ENCODE peak calls at places on chromosomes 6 and 20, in four cellular contexts. O, R, B and U are unnamed samples.
A peak's percentile ranks its signal among the peaks of the same experiment; 100 is the strongest.

GRCh38 chr6:106450645-106451044 is 90.1 kb downstream of the CRYBG1 start:
- DNase-seq in B (no peak), R (no peak), O (no peak), U (no peak)

GRCh38 chr6:5677219-5678000 is 329.3 kb downstream of the NRN1 start:
- DNase-seq in R (no peak), O (no peak), B (no peak), U (no peak)

GRCh38 chr20:52224920-52225319 is 33.3 kb upstream of the ZFP64 start:
- DNase-seq in R (no peak), O (no peak), B (no peak), U (no peak)

GRCh38 chr6:110334425-110335158 is 23.6 kb downstream of the METTL24 start:
- DNase-seq in R (no peak), B (no peak), O (no peak), U (no peak)

GRCh38 chr20:57243480-57244220 is 22.8 kb downstream of the BMP7 start:
- DNase-seq in R (no peak), B (no peak), O (no peak), U (no peak)

GRCh38 chr6:35058041-35058675 is 83.0 kb downstream of the TCP11 start:
- DNase-seq in O (no peak), R (no peak), B (no peak), U (no peak)

GRCh38 chr6:159916752-159917151 is 26.0 kb downstream of the MAS1 start:
- DNase-seq in O (no peak), B (no peak), R (no peak), U (no peak)

GRCh38 chr6:33694401-33694931 is 17.0 kb downstream of the UQCC2 start:
- DNase-seq in O (no peak), R (no peak), B (no peak), U (no peak)

GRCh38 chr6:55255061-55255571 is 72.2 kb upstream of the GFRAL start:
- DNase-seq in O (no peak), R (no peak), B (no peak), U (no peak)

GRCh38 chr6:149233056-149233715 is 84.3 kb upstream of the TAB2 start:
- DNase-seq in B (no peak), O (no peak), R (no peak), U (peak; percentile 69)

GRCh38 chr6:163085861-163086562 is 328.5 kb upstream of the QKI start:
- DNase-seq in B (no peak), O (no peak), R (no peak), U (no peak)

GRCh38 chr6:127812985-127813681 is 87.7 kb downstream of the THEMIS start:
- DNase-seq in B (no peak), O (no peak), R (no peak), U (no peak)

GRCh38 chr20:57006411-57007170 is 259.9 kb downstream of the BMP7 start:
- DNase-seq in O (no peak), R (no peak), B (no peak), U (no peak)

GRCh38 chr20:35294293-35294685 is 2.1 kb upstream of the FAM83C start:
- DNase-seq in R (no peak), O (no peak), B (no peak), U (no peak)

GRCh38 chr6:28335040-28335563 is 846 bp downstream of the ZSCAN31 start:
- DNase-seq in O (no peak), R (no peak), B (no peak), U (no peak)

GRCh38 chr20:41587956-41588355 is 30.2 kb downstream of the CHD6 start:
- DNase-seq in B (no peak), R (no peak), O (no peak), U (no peak)

GRCh38 chr6:22444335-22444734 is 125.0 kb upstream of the HDGFL1 start:
- DNase-seq in O (no peak), B (no peak), R (no peak), U (no peak)

GRCh38 chr6:170028629-170029345 is 262.1 kb downstream of the DLL1 start:
- DNase-seq in R (peak; percentile 27), B (peak; percentile 14), O (peak; percentile 1), U (peak; percentile 36)

GRCh38 chr20:45833030-45833882 is at the start of gene SNX21:
- DNase-seq in B (peak; percentile 90), R (peak; percentile 77), O (peak; percentile 84), U (peak; percentile 94)

GRCh38 chr6:44651604-44652003 is 264.1 kb downstream of the CDC5L start:
- DNase-seq in O (no peak), R (no peak), B (no peak), U (peak; percentile 84)

GRCh38 chr20:53939554-53940355 is 130.6 kb downstream of the BCAS1 start:
- DNase-seq in R (peak; percentile 93), B (peak; percentile 93), O (peak; percentile 92), U (peak; percentile 98)

GRCh38 chr6:151021878-151022277 is 156.4 kb downstream of the MTHFD1L start:
- DNase-seq in B (no peak), O (no peak), R (no peak), U (no peak)

GRCh38 chr6:105431226-105431625 is 28.3 kb upstream of the PREP start:
- DNase-seq in O (peak; percentile 14), R (no peak), B (no peak), U (peak; percentile 48)

GRCh38 chr20:24667689-24668383 is 198.4 kb downstream of the SYNDIG1 start:
- DNase-seq in B (no peak), O (no peak), R (no peak), U (no peak)

GRCh38 chr6:32954983-32955802 is 2.3 kb upstream of the HLA-DMA start:
- DNase-seq in R (peak; percentile 38), B (no peak), O (peak; percentile 25), U (peak; percentile 89)

GRCh38 chr6:23073851-23074250 is 504.5 kb downstream of the HDGFL1 start:
- DNase-seq in B (no peak), O (no peak), R (no peak), U (no peak)

GRCh38 chr6:10421508-10422281 is 6.8 kb upstream of the TFAP2A start:
- DNase-seq in R (no peak), O (no peak), B (no peak), U (peak; percentile 64)

GRCh38 chr6:10419749-10420545 is 5.1 kb upstream of the TFAP2A start:
- DNase-seq in B (no peak), O (no peak), R (no peak), U (no peak)

GRCh38 chr6:10418862-10419748 is 4.2 kb upstream of the TFAP2A start:
- DNase-seq in O (no peak), R (no peak), B (no peak), U (peak; percentile 93)

GRCh38 chr6:10422282-10423034 is 7.6 kb upstream of the TFAP2A start:
- DNase-seq in O (no peak), R (no peak), B (no peak), U (no peak)

DNA sequence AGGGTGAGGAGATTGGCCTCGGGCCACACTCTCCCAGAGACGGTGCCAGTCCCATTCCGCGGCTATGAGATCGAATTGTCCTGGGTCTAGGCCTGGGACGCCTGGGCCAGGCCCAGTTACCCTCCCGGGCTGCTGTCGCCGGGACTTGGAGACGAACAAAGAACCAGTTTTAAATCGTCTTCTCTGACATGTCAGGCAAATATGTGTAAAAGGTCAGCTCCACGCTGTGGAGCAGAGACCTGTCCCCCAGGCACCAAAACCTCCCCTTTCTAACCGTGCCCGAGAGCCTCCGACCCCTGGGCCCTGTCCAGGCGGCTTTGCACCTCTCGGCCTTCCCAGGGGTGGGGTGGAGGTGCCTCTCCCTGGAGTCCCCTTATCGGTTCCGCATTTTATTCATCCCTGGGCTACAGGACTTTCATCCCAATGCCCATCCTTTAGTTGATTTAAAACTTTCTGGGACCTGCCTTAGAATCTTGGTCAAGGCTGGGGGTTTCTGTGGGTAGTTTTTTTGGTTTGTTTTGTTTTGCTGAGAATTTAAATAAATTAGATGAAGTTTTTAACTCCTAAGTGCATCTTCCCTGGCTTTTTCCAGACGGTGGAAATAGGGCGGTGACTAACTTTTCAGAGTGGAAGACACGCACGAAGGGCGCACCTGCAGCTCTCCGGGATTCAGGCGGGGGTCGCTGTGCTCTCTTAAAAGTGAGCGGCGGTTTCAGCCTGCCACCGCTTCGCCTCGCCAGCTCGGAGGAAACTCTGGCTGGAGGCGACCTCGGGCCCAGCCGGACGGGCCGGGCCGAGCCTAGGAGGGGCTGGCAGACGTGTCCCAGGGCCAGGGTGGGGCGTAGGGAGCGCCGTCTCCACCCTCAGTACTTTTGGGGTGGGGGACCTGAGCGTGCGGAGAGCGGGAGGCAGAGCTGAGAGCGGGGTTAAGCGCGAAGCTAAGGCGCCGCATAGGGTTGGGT is 6.0 kb upstream of the TFAP2A start:
- DNase-seq in R (no peak), B (no peak), O (no peak), U (peak; percentile 87)
- TF ChIP-seq CTCF in R (no peak), B (no peak), O (no peak), U (peak; percentile 85)

GRCh38 chr20:59547596-59547995 is 56.7 kb upstream of the PHACTR3 start:
- DNase-seq in R (no peak), O (no peak), B (no peak), U (no peak)
- H3K27me3 ChIP-seq in R (no peaks in the 10 kb centered on the region), O (peaks cover 21% of the 10 kb centered on the region), B (no peaks in the 10 kb centered on the region), U (no peaks in the 10 kb centered on the region)

DNA sequence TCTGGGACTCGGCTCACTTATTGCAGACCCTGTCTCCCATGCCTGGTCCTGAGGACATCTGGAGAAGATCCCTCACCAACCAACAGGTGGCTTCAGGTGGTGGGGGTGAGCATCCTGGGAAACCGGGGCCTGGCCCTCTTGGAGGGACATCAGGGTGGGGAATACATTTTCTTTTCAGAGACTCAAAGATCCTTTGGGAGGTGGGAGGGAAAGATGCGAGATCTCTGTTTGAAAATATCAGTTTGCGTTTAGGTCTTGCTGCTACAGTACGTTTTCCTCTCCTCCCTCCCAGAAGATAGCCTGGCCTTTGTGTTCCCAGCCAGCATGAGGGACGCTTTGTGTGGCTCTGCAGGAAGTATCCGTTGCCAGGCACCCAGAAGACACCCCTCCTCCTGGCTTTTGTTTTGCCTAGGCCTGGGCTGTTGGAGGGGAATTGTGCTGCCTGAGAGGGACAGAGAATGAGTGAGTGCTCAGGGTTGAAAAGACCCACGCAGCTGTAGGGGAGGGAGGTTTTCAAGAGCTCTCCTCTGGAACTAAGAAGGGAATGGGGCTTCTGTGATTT is 21.8 kb upstream of the SLC2A12 start:
- DNase-seq in R (no peak), O (no peak), B (no peak), U (peak; percentile 93)
- H3K4me1 ChIP-seq in R (no peaks in the 10 kb centered on the region), O (peaks cover 8% of the 10 kb centered on the region), B (no peaks in the 10 kb centered on the region), U (peaks cover 6% of the 10 kb centered on the region)

GRCh38 chr20:42985628-42986027 is 204.1 kb downstream of the PTPRT start:
- DNase-seq in R (no peak), O (no peak), B (no peak), U (no peak)
- TF ChIP-seq CTCF in R (no peak), O (no peak), B (no peak), U (peak; percentile 65)

GRCh38 chr20:36314734-36315544 is 8.8 kb downstream of the DLGAP4 start:
- DNase-seq in R (no peak), B (no peak), O (no peak), U (peak; percentile 54)

GRCh38 chr20:36315545-36316351 is 9.6 kb downstream of the DLGAP4 start:
- DNase-seq in O (no peak), B (no peak), R (no peak), U (peak; percentile 45)

GRCh38 chr20:36312724-36313441 is 6.7 kb downstream of the DLGAP4 start:
- DNase-seq in O (no peak), B (no peak), R (no peak), U (peak; percentile 40)

GRCh38 chr20:36313476-36313875 is 7.3 kb downstream of the DLGAP4 start:
- DNase-seq in R (no peak), B (no peak), O (no peak), U (no peak)

DNA sequence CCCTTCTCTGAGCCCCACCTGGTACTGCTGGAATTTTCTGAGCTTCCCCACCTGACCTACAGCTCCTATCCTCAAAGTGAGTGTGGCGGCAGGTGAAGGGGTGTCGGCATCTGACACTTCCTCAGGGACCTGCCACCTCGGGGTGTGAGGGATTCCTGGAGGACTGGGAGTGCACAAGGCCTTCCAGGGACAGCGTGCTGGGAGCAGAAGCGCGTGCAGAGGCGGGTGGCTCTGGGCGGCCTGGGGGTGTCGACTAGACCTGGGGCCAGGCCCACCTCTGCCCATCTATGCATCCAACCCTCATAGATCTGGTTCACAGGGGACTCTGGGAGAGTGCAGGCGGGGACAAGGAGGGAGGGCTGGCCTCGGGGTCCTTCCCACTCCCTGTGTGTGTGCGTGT is 7.8 kb downstream of the DLGAP4 start:
- DNase-seq in B (no peak), O (no peak), R (no peak), U (peak; percentile 43)
- H3K27me3 ChIP-seq in B (no peaks in the 10 kb centered on the region), O (no peaks in the 10 kb centered on the region), R (peaks cover 8% of the 10 kb centered on the region), U (peaks cover 17% of the 10 kb centered on the region)